ENCODE peak calls at places on chromosomes 6 and 20, in nine cellular contexts. W is fibroblast of pulmonary artery; E is Caki2; D is AG09309; V is islet precursor cell; P is activated CD4-positive, CD25-positive, alpha-beta regulatory T cell; F is type B pancreatic cell; N is ELR; G is frontal cortex. Y is an unnamed sample.

GRCh38 chr6:154615483-154616025 is 105.1 kb upstream of the CNKSR3 start:
- DNase-seq in F (no peak), P (no peak), G (no peak), D (no peak), E (peak; percentile 88), V (no peak), N (no peak), W (peak; percentile 87), Y (no peak)

GRCh38 chr20:32965581-32966373 is 38.5 kb downstream of the SUN5 start:
- DNase-seq in P (no peak), G (no peak), N (no peak), D (no peak), E (no peak), F (peak; percentile 63), W (no peak), V (no peak), Y (no peak)

GRCh38 chr6:69370763-69371162 is 426.0 kb downstream of the LMBRD1 start:
- DNase-seq in G (no peak), V (no peak), W (no peak), E (no peak), F (no peak), P (no peak), N (no peak), D (no peak), Y (no peak)

GRCh38 chr6:117761610-117762009 is 86.3 kb downstream of the NUS1 start:
- DNase-seq in E (no peak), D (no peak), F (no peak), N (no peak), G (no peak), P (no peak), V (no peak), W (no peak), Y (no peak)

GRCh38 chr6:37867756-37868446 is 48.4 kb downstream of the ZFAND3 start:
- DNase-seq in D (no peak), P (no peak), F (no peak), W (no peak), E (no peak), G (no peak), V (no peak), N (no peak), Y (no peak)

GRCh38 chr20:50038574-50038991 is 55.8 kb downstream of the SNAI1 start:
- DNase-seq in G (no peak), E (no peak), W (no peak), D (no peak), N (no peak), P (no peak), F (no peak), V (peak; percentile 90), Y (no peak)

GRCh38 chr20:10961651-10962288 is 288.0 kb upstream of the JAG1 start:
- DNase-seq in W (peak; percentile 29), N (no peak), D (no peak), P (no peak), G (no peak), E (no peak), F (no peak), V (no peak), Y (no peak)

GRCh38 chr6:132084811-132085509 is 133.8 kb upstream of the CCN2 start:
- DNase-seq in F (no peak), E (peak; percentile 92), P (no peak), W (peak; percentile 95), N (peak; percentile 96), G (no peak), V (no peak), D (peak; percentile 96), Y (no peak)

GRCh38 chr6:141682391-141682790 is 450.3 kb upstream of the GJE1 start:
- DNase-seq in P (no peak), E (no peak), W (no peak), N (peak; percentile 23), G (no peak), F (no peak), D (no peak), V (no peak), Y (no peak)

GRCh38 chr6:4941782-4942672 is 61.8 kb downstream of the RPP40 start:
- DNase-seq in N (peak; percentile 94), F (no peak), D (peak; percentile 91), P (no peak), W (peak; percentile 88), G (no peak), E (peak; percentile 90), V (peak; percentile 91), Y (no peak)

GRCh38 chr6:108463789-108464188 is 96.9 kb upstream of the FOXO3 start:
- DNase-seq in G (no peak), V (no peak), D (no peak), N (no peak), E (no peak), P (no peak), W (peak; percentile 41), F (no peak), Y (no peak)

GRCh38 chr6:160102956-160103824 is 18.4 kb upstream of the SLC22A1 start:
- DNase-seq in W (peak; percentile 43), G (no peak), N (peak; percentile 55), F (no peak), V (peak; percentile 69), E (no peak), P (no peak), D (no peak), Y (no peak)

GRCh38 chr6:169112483-169113320 is 140.9 kb downstream of the THBS2 start:
- DNase-seq in P (no peak), E (no peak), N (no peak), F (no peak), D (no peak), G (no peak), V (no peak), W (no peak), Y (no peak)

GRCh38 chr6:26336355-26337198 is 28.4 kb upstream of the BTN3A2 start:
- DNase-seq in P (no peak), D (no peak), N (peak; percentile 90), W (peak; percentile 73), E (peak; percentile 82), F (no peak), G (no peak), V (no peak), Y (no peak)

GRCh38 chr6:45710304-45710821 is 305.3 kb downstream of the CLIC5 start:
- DNase-seq in W (peak; percentile 56), G (no peak), D (no peak), V (no peak), N (peak; percentile 50), F (peak; percentile 24), P (peak; percentile 75), E (no peak), Y (no peak)

GRCh38 chr6:43019152-43019551 is 2.3 kb upstream of the RRP36 start:
- DNase-seq in W (no peak), N (no peak), F (no peak), D (no peak), V (no peak), P (no peak), G (no peak), E (no peak), Y (no peak)

GRCh38 chr6:133040025-133040838 is 200.9 kb upstream of the EYA4 start:
- DNase-seq in F (no peak), V (no peak), E (no peak), G (no peak), N (peak; percentile 35), W (peak; percentile 51), P (no peak), D (no peak), Y (no peak)

GRCh38 chr6:2855061-2855519 is 13.4 kb upstream of the SERPINB1 start:
- DNase-seq in V (no peak), P (no peak), N (no peak), E (no peak), G (no peak), D (no peak), W (peak; percentile 85), F (no peak), Y (no peak)

GRCh38 chr6:130600880-130601341 is 226.3 kb upstream of the SMLR1 start:
- DNase-seq in D (peak; percentile 96), W (peak; percentile 49), N (peak; percentile 97), G (no peak), P (no peak), E (no peak), V (peak; percentile 59), F (no peak), Y (no peak)

GRCh38 chr6:6749791-6750434 is 161.4 kb downstream of the LY86 start:
- DNase-seq in D (peak; percentile 43), V (peak; percentile 92), G (no peak), F (no peak), W (peak; percentile 90), E (peak; percentile 78), N (peak; percentile 92), P (no peak), Y (no peak)

GRCh38 chr6:28907394-28907793 is 16.4 kb downstream of the TRIM27 start:
- DNase-seq in F (no peak), P (no peak), V (no peak), W (peak; percentile 69), E (no peak), D (peak; percentile 45), G (no peak), N (peak; percentile 88), Y (no peak)

GRCh38 chr6:47132724-47133123 is 90.6 kb upstream of the ADGRF1 start:
- DNase-seq in D (no peak), P (no peak), V (no peak), E (no peak), W (no peak), F (no peak), N (no peak), G (no peak), Y (no peak)

GRCh38 chr20:19138758-19139157 is 73.7 kb upstream of the SLC24A3 start:
- DNase-seq in V (no peak), N (no peak), P (no peak), W (no peak), F (no peak), E (no peak), D (no peak), G (no peak), Y (no peak)